ENCODE peak calls at places on chromosomes 3 and 15, in six cellular contexts. N is esophagus squamous epithelium, C is uterus, R is IMR-90, A is right lobe of liver, H is lower leg skin. B is an unnamed sample.

GRCh38 chr15:68993276-68993675 is 21.2 kb upstream of the NOX5 start:
- DNase-seq in R (no peak), H (peak), A (no peak), N (no peak), C (no peak), B (no peak)

GRCh38 chr3:98778852-98779379 is 15.8 kb downstream of the ST3GAL6 start:
- DNase-seq in C (peak), R (peak), N (no peak), H (no peak), A (no peak), B (no peak)

GRCh38 chr15:31472636-31473383 is 146.2 kb downstream of the KLF13 start:
- DNase-seq in R (peak), A (no peak), H (peak), N (no peak), C (peak), B (peak)

GRCh38 chr15:40937762-40938529 is 8.8 kb downstream of the DLL4 start:
- DNase-seq in A (no peak), R (no peak), N (no peak), H (no peak), C (no peak), B (no peak)

GRCh38 chr15:45869034-45869668 is 234.3 kb downstream of the SQOR start:
- DNase-seq in H (no peak), A (no peak), R (no peak), N (no peak), C (no peak), B (no peak)

GRCh38 chr3:174342941-174343431 is 516.1 kb upstream of the NAALADL2 start:
- DNase-seq in A (no peak), N (no peak), R (peak), H (no peak), C (no peak), B (no peak)

GRCh38 chr15:72749700-72750099 is 33.9 kb downstream of the ADPGK start:
- DNase-seq in R (no peak), H (no peak), C (no peak), N (no peak), A (no peak), B (no peak)

GRCh38 chr15:73950479-73951043 is 24.3 kb downstream of the LOXL1 start:
- DNase-seq in C (no peak), A (no peak), H (no peak), R (no peak), N (no peak), B (no peak)

GRCh38 chr3:46931631-46932441 is 44.7 kb downstream of the CCDC12 start:
- DNase-seq in N (no peak), H (no peak), A (peak), R (peak), C (peak), B (peak)

GRCh38 chr3:10975695-10976234 is 16.8 kb upstream of the SLC6A1 start:
- DNase-seq in R (no peak), A (no peak), C (no peak), N (no peak), H (no peak), B (no peak)

GRCh38 chr3:58334013-58334321 is 1.3 kb downstream of the PXK start:
- DNase-seq in A (no peak), N (no peak), H (no peak), R (no peak), C (no peak), B (no peak)
- H3K4me3 ChIP-seq in A (peak), N (peak), H (no peak), R (peak), C (peak), B (peak)

DNA sequence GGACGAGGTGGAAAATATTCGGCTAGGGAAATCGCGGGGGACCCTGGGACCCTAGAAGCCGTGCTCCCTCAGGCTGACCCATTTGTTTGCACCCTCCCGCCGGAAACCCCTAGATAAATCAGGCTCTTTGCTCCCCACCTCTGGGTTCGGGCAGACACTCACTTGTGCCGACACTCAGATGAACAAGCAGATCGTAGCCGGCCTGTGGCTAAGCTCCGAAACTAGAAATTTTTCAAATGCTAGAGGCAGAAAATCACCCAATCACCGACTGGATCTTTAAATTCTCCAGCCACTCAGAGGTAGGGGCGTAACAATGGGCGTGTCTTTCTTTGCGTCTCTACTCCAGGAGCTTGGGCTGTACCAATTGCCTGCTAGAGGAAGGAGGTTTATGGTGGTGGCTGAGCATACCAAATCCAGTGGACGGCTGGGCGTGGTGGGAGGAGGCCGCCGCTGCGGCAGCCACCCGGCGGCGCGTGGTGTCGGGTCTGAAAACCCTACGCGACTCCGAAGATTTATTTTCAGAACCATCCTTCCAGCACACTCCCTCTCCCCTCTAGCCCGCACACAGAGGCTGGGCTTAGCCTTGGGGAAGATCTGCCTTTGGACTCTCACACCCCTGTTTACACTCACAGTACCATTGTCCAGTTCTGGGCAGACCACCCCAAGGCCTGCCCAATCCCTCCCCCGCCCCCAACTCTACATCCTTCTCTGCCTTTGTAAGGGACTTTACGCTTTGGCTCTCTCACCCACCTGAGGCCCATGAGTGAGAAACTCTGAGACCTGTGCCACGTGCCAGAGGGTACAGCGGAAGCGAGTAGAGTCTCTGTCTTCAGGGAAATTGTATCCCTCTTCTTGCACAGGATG is at the start of gene PIF1:
- DNase-seq in R (peak), A (peak), N (peak), C (peak), H (peak), B (peak)
- TF ChIP-seq POLR2A in R (peak), A (peak), N (no peak), C (peak), H (no peak), B (peak)

GRCh38 chr3:172277151-172277652 is 171.1 kb downstream of the GHSR start:
- DNase-seq in R (no peak), N (no peak), A (no peak), C (no peak), H (no peak), B (no peak)

GRCh38 chr3:172274906-172275305 is 173.3 kb downstream of the GHSR start:
- DNase-seq in C (no peak), A (no peak), N (no peak), H (no peak), R (no peak), B (no peak)

GRCh38 chr3:172273378-172273777 is 174.9 kb downstream of the GHSR start:
- DNase-seq in N (no peak), A (no peak), H (no peak), R (no peak), C (no peak), B (no peak)

GRCh38 chr3:172275586-172275985 is 172.7 kb downstream of the GHSR start:
- DNase-seq in R (no peak), N (no peak), C (no peak), A (no peak), H (no peak), B (no peak)

GRCh38 chr3:172276103-172276502 is 172.2 kb downstream of the GHSR start:
- DNase-seq in R (no peak), A (no peak), C (no peak), N (no peak), H (no peak), B (no peak)
- TF ChIP-seq CTCF in R (no peak), A (peak), C (no peak), N (no peak), H (no peak), B (no peak)

GRCh38 chr3:55174723-55175122 is 246.9 kb upstream of the LRTM1 start:
- DNase-seq in C (no peak), A (no peak), H (no peak), N (no peak), R (no peak), B (no peak)
- H3K4me3 ChIP-seq in C (no peak), A (no peak), H (no peak), N (no peak), R (no peak), B (no peak)